ENCODE peak calls at places on chromosomes 13 and 19, in seven cellular contexts. T is body of pancreas, E is thoracic aorta, C is psoas muscle, M is A549, Y is mucosa of descending colon, B is stomach. I is an unnamed sample.
A peak's percentile ranks its signal among the peaks of the same experiment; 100 is the strongest.

GRCh38 chr13:43544011-43544410 is 242.8 kb downstream of the ENOX1 start:
- DNase-seq in M (peak; percentile 12), C (no peak), T (no peak), B (no peak), Y (no peak), E (no peak), I (no peak)

GRCh38 chr19:3365447-3366103 is 808 bp upstream of the NFIC start:
- DNase-seq in B (peak; percentile 67), M (peak; percentile 79), T (peak; percentile 71), C (peak; percentile 78), Y (peak; percentile 70), E (no peak), I (no peak)

GRCh38 chr13:99086869-99087129 is 108.9 kb upstream of the DOCK9 start:
- DNase-seq in E (no peak), B (no peak), C (no peak), T (no peak), Y (no peak), M (no peak), I (no peak)

GRCh38 chr13:67299072-67299635 is 69.0 kb upstream of the PCDH9 start:
- DNase-seq in Y (no peak), E (no peak), M (peak; percentile 47), T (no peak), B (no peak), C (no peak), I (peak; percentile 38)

GRCh38 chr13:76038920-76039716 is 403.0 kb downstream of the LMO7 start:
- DNase-seq in C (no peak), M (no peak), B (no peak), E (no peak), Y (no peak), T (no peak), I (no peak)

GRCh38 chr19:48683349-48683748 is 10.5 kb upstream of the NTN5 start:
- DNase-seq in B (no peak), E (no peak), M (no peak), T (no peak), Y (no peak), C (peak; percentile 44), I (no peak)

GRCh38 chr13:44198826-44199225 is 174.8 kb upstream of the SERP2 start:
- DNase-seq in M (no peak), B (no peak), T (no peak), C (no peak), Y (no peak), E (no peak), I (no peak)

GRCh38 chr19:6032827-6033226 is 54.9 kb upstream of the RANBP3 start:
- DNase-seq in C (no peak), B (no peak), E (no peak), T (no peak), M (no peak), Y (no peak), I (no peak)

GRCh38 chr19:46902402-46902766 is 41.6 kb downstream of the ARHGAP35 start:
- DNase-seq in Y (no peak), M (no peak), B (peak; percentile 33), T (no peak), C (no peak), E (no peak), I (no peak)

GRCh38 chr13:29758591-29759114 is 91.8 kb downstream of the UBL3 start:
- DNase-seq in E (no peak), Y (peak; percentile 53), C (peak; percentile 18), T (no peak), M (no peak), B (peak; percentile 35), I (no peak)

GRCh38 chr13:48595330-48596127 is 58.2 kb upstream of the CYSLTR2 start:
- DNase-seq in T (peak; percentile 77), Y (peak; percentile 75), M (peak; percentile 63), C (peak; percentile 21), B (peak; percentile 63), E (no peak), I (peak; percentile 26)

GRCh38 chr19:42496551-42497133 is 31.6 kb downstream of the CEACAM1 start:
- DNase-seq in T (no peak), B (no peak), M (no peak), E (no peak), C (no peak), Y (no peak), I (no peak)

GRCh38 chr19:42461700-42462324 is 19.1 kb upstream of the CXCL17 start:
- DNase-seq in M (no peak), Y (no peak), B (no peak), E (no peak), C (no peak), T (no peak), I (no peak)

GRCh38 chr13:92804926-92805325 is 421.7 kb upstream of the GPC6 start:
- DNase-seq in C (no peak), M (no peak), B (no peak), Y (no peak), T (no peak), E (no peak), I (no peak)

GRCh38 chr19:54431255-54431838 is 16.1 kb downstream of the TTYH1 start:
- DNase-seq in C (no peak), T (peak; percentile 91), B (peak; percentile 80), E (no peak), M (peak; percentile 41), Y (no peak), I (no peak)

GRCh38 chr19:13619203-13619632 is 112.9 kb upstream of the CACNA1A start:
- DNase-seq in T (no peak), C (no peak), E (no peak), M (no peak), Y (no peak), B (no peak), I (no peak)

GRCh38 chr19:22354665-22355064 is 67.5 kb downstream of the ZNF98 start:
- DNase-seq in C (no peak), B (no peak), T (no peak), Y (no peak), E (no peak), M (no peak), I (no peak)

GRCh38 chr13:63311587-63311986 is 1895.9 kb upstream of the PCDH20 start:
- DNase-seq in C (no peak), E (no peak), B (no peak), Y (no peak), M (no peak), T (no peak), I (no peak)

GRCh38 chr19:35846038-35846668 is 6.2 kb downstream of the NPHS1 start:
- DNase-seq in E (no peak), B (no peak), T (peak; percentile 66), M (peak; percentile 58), Y (peak; percentile 19), C (no peak), I (no peak)

DNA sequence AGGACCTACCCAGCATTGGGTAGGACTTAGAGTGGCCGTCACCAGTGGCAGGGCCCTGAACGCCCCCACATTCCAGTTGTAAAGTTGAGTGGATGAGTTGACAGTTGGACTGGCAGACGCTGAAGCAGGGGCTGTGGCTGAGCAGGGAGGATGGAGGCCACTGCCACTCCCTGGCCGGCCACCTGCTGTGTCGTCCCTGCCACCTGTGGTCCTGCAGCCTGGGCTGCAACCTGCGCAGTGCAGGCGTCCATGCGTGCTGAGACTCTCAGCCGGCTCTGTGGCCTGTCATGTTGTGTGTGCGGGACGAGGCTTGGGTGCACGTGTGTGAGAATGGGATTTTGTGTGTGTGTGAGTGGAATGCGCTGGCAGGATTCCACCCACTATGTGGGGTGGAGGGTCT is 80.8 kb downstream of the SCGB2B2 start:
- DNase-seq in E (no peak), T (no peak), M (no peak), C (no peak), B (no peak), Y (no peak), I (no peak)
- H3K9me3 ChIP-seq in E (peaks cover 3% of the 10 kb centered on the region), T (no peaks in the 10 kb centered on the region), M (peaks cover 35% of the 10 kb centered on the region), C (no peaks in the 10 kb centered on the region), B (no peaks in the 10 kb centered on the region), Y (no peaks in the 10 kb centered on the region), I (peaks cover 9% of the 10 kb centered on the region)

GRCh38 chr13:31012285-31013024 is 80.0 kb downstream of the TEX26 start:
- DNase-seq in Y (no peak), E (no peak), B (no peak), M (no peak), T (no peak), C (no peak), I (no peak)
- TF ChIP-seq CTCF in Y (no peak), E (no peak), B (no peak), M (peak; percentile 35), T (no peak), C (no peak), I (peak; percentile 64)

GRCh38 chr19:1260749-1261511 is 8.2 kb upstream of the CIRBP start:
- DNase-seq in T (peak; percentile 97), M (peak; percentile 95), E (no peak), B (peak; percentile 97), Y (peak; percentile 97), C (peak; percentile 96), I (peak; percentile 93)

GRCh38 chr19:1261863-1262686 is 7.1 kb upstream of the CIRBP start:
- DNase-seq in T (peak; percentile 97), E (peak; percentile 74), B (peak; percentile 96), M (peak; percentile 80), C (peak; percentile 77), Y (peak; percentile 95), I (no peak)

GRCh38 chr19:1261512-1261862 is 7.6 kb upstream of the CIRBP start:
- DNase-seq in C (no peak), T (no peak), M (peak; percentile 53), B (no peak), Y (no peak), E (no peak), I (no peak)

GRCh38 chr19:1263198-1263597 is 5.9 kb upstream of the CIRBP start:
- DNase-seq in T (no peak), B (no peak), C (no peak), M (no peak), E (no peak), Y (no peak), I (no peak)

DNA sequence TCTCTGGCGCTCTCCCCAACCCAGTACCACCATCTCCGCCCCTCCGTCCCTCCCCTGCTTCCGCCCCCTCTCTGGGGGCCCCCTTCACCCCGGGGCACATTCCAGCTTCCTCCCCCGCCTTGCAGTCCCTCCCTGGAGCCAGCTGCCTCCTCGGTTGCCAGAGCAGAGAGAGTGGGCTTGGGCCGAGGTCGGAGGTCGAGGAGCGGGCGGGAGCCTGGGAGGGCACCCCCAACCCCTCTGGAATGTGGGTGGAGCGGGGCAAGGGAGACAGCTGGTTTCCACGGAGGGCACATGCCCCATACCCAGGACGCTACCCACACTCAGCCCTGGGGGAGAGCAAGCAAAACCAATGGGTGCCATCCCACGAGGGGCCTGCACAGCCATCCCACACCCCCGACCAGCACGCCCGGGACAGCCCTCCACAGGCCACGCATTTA is 6.4 kb upstream of the CIRBP start:
- DNase-seq in M (no peak), Y (no peak), B (no peak), E (no peak), T (no peak), C (no peak), I (no peak)
- H3K4me3 ChIP-seq in M (peak overlapping the region; percentile 73), Y (no peak overlapping the region), B (peak overlapping the region; percentile 52), E (peak overlapping the region; percentile 82), T (no peak overlapping the region), C (no peak overlapping the region), I (no peak overlapping the region)

DNA sequence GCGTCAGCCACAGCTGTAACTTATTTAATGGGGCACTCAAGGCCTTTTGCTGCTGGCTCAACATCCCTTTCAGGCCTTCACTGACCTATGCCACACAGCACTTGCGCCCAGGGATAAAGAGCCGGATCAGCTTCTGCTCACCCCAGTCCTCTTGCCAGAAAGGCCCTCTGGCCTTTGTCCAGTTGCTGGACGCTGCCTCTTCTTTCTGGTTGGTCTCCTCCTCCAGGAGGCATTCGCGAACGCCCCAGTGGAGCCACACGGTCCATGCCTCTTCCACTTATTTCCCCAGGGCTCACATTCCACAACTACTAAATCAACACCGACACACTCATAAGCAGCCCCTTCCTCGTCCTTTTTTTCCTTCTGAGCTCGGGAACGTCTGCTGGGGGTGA is 3.7 kb upstream of the ZNF329 start:
- DNase-seq in B (peak; percentile 26), M (no peak), E (no peak), T (peak; percentile 40), C (peak; percentile 42), Y (peak; percentile 24), I (no peak)
- H3K9me3 ChIP-seq in B (peaks cover 5% of the 10 kb centered on the region), M (peaks cover 94% of the 10 kb centered on the region), E (no peaks in the 10 kb centered on the region), T (peaks cover 7% of the 10 kb centered on the region), C (peaks cover 27% of the 10 kb centered on the region), Y (peaks cover 11% of the 10 kb centered on the region), I (peaks cover 65% of the 10 kb centered on the region)